ENCODE peak calls at places on chromosomes 4 and X, in six cellular contexts. L is H1, B is suprapubic skin, Z is heart left ventricle, U is IMR-90, N is ovary. X is an unnamed sample.

GRCh38 chr4:114464873-114465272 is 133.7 kb upstream of the UGT8 start:
- DNase-seq in L (no peak), B (no peak), Z (no peak), U (peak; percentile 3), N (no peak), X (no peak)

GRCh38 chrX:103464774-103465117 is 54.5 kb downstream of the RAB40A start:
- DNase-seq in L (peak; percentile 85), B (peak; percentile 71), Z (peak; percentile 41), U (peak; percentile 72), N (peak; percentile 78), X (no peak)

GRCh38 chr4:88722276-88722780 is 24.7 kb upstream of the NAP1L5 start:
- DNase-seq in L (no peak), B (no peak), Z (peak; percentile 39), U (no peak), N (no peak), X (no peak)

GRCh38 chr4:80685219-80685618 is 345.3 kb upstream of the BMP3 start:
- DNase-seq in L (no peak), B (no peak), Z (no peak), U (no peak), N (no peak), X (no peak)

GRCh38 chr4:101102114-101102752 is 245.1 kb downstream of the PPP3CA start:
- DNase-seq in L (no peak), B (no peak), Z (peak; percentile 39), U (peak; percentile 87), N (peak; percentile 80), X (no peak)

GRCh38 chr4:102339018-102339417 is 6.3 kb downstream of the SLC39A8 start:
- DNase-seq in L (no peak), B (no peak), Z (no peak), U (no peak), N (no peak), X (no peak)

GRCh38 chrX:48165246-48165645 is 31.3 kb downstream of the SSX5 start:
- DNase-seq in L (no peak), B (no peak), Z (no peak), U (no peak), N (no peak), X (no peak)

GRCh38 chrX:108199041-108199440 is 107.5 kb downstream of the ATG4A start:
- DNase-seq in L (no peak), B (no peak), Z (no peak), U (no peak), N (no peak), X (no peak)

GRCh38 chrX:74550295-74550802 is 64.1 kb downstream of the RLIM start:
- DNase-seq in L (peak; percentile 86), B (peak; percentile 83), Z (peak; percentile 78), U (peak; percentile 67), N (peak; percentile 86), X (peak; percentile 23)

DNA sequence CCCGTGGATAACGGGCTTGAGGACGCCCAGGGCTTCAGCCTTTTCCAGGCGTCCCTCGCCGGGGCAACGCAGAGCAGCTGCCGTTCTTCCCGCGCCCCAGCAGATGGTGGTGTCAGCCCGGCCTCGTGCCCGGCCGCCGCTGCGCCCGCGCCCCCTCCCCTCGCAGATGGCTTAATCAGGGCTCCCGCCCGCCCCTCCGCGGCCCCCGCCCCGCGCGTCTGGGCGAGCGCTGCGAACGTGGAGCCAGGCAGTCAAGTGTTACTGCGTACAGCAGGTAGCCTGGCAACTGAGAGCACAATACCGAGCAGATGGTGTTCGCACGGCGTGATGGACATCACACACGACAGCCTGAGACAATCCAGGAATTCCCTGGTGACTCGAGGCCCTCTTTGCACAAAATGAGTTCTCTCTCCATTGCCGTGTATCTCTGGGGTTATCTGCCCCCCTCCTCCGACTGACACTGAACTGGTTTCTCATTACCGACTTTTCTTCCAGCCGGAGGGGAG is 69.3 kb downstream of the MGST2 start:
- DNase-seq in L (peak; percentile 89), B (peak; percentile 89), Z (peak; percentile 92), U (peak; percentile 75), N (peak; percentile 95), X (peak; percentile 53)
- TF ChIP-seq POLR2A in L (no peak), B (no peak), Z (no peak), U (no peak), N (peak; percentile 51), X (no peak)

GRCh38 chr4:22515888-22516541 is at the start of gene ADGRA3:
- DNase-seq in L (peak; percentile 81), B (peak; percentile 71), Z (peak; percentile 81), U (peak; percentile 51), N (peak; percentile 82), X (peak; percentile 57)
- TF ChIP-seq POLR2A in L (peak; percentile 76), B (no peak), Z (no peak), U (peak; percentile 18), N (no peak), X (peak; percentile 49)

GRCh38 chrX:1416965-1417760 is 25.2 kb upstream of the SLC25A6 start:
- DNase-seq in L (no peak), B (no peak), Z (no peak), U (no peak), N (no peak), X (no peak)
- TF ChIP-seq POLR2A in L (no peak), B (no peak), Z (no peak), U (no peak), N (no peak), X (no peak)

GRCh38 chr4:141132689-141133145 is 552 bp downstream of the RNF150 start:
- DNase-seq in L (no peak), B (peak; percentile 57), Z (peak; percentile 64), U (peak; percentile 29), N (peak; percentile 65), X (peak; percentile 16)

GRCh38 chr4:141134051-141134450 is 782 bp upstream of the RNF150 start:
- DNase-seq in L (no peak), B (no peak), Z (no peak), U (peak; percentile 61), N (no peak), X (no peak)

GRCh38 chr4:141133146-141134006 is at the start of gene RNF150:
- DNase-seq in L (peak; percentile 84), B (peak; percentile 64), Z (peak; percentile 79), U (peak; percentile 92), N (peak; percentile 83), X (peak; percentile 26)

GRCh38 chr4:141130947-141131545 is 2.2 kb downstream of the RNF150 start:
- DNase-seq in L (no peak), B (no peak), Z (no peak), U (no peak), N (no peak), X (no peak)

GRCh38 chr4:141131738-141132688 is 1.3 kb downstream of the RNF150 start:
- DNase-seq in L (peak; percentile 75), B (peak; percentile 53), Z (peak; percentile 29), U (peak; percentile 20), N (peak; percentile 61), X (no peak)
- TF ChIP-seq POLR2A in L (no peak), B (no peak), Z (no peak), U (no peak), N (no peak), X (no peak)

GRCh38 chr4:151409470-151410313 is 716 bp downstream of the FHIP1A start:
- DNase-seq in L (peak; percentile 81), B (peak; percentile 72), Z (no peak), U (no peak), N (peak; percentile 60), X (no peak)
- TF ChIP-seq POLR2A in L (peak; percentile 66), B (no peak), Z (no peak), U (no peak), N (no peak), X (no peak)

X was measured in H54.